ENCODE peak calls at places on chromosomes 16 and 17, in six cellular contexts. One of them, this sample, is unnamed.

GRCh38 chr17:50739098-50739497 is 19.7 kb downstream of the LUC7L3 start:
- ATAC-seq in A549: no peak
- ATAC-seq in GM12878: no peak
- ATAC-seq in K562: no peak
- ATAC-seq in upper lobe of left lung: no peak
- ATAC-seq in HepG2: no peak
- ATAC-seq in this sample: no peak

GRCh38 chr16:80273635-80274538 is 266.9 kb upstream of the DYNLRB2 start:
- ATAC-seq in A549: no peak
- ATAC-seq in GM12878: no peak
- ATAC-seq in K562: no peak
- ATAC-seq in upper lobe of left lung: no peak
- ATAC-seq in HepG2: no peak
- ATAC-seq in this sample: no peak

GRCh38 chr17:7263071-7263800 is 958 bp upstream of the CLDN7 start:
- ATAC-seq in A549: peak
- ATAC-seq in GM12878: peak
- ATAC-seq in K562: peak
- ATAC-seq in upper lobe of left lung: peak
- ATAC-seq in HepG2: no peak
- ATAC-seq in this sample: peak

GRCh38 chr17:64155751-64156544 is 26.0 kb upstream of the ERN1 start:
- ATAC-seq in A549: no peak
- ATAC-seq in GM12878: no peak
- ATAC-seq in K562: no peak
- ATAC-seq in upper lobe of left lung: peak
- ATAC-seq in HepG2: peak
- ATAC-seq in this sample: peak

GRCh38 chr17:76053230-76054111 is 18.8 kb downstream of the SRP68 start:
- ATAC-seq in A549: no peak
- ATAC-seq in GM12878: no peak
- ATAC-seq in K562: peak
- ATAC-seq in upper lobe of left lung: peak
- ATAC-seq in HepG2: no peak
- ATAC-seq in this sample: no peak

GRCh38 chr17:29744121-29744520 is 121.4 kb upstream of the CORO6 start:
- ATAC-seq in A549: no peak
- ATAC-seq in GM12878: no peak
- ATAC-seq in K562: no peak
- ATAC-seq in upper lobe of left lung: no peak
- ATAC-seq in HepG2: no peak
- ATAC-seq in this sample: no peak

GRCh38 chr16:11689031-11689840 is 21.0 kb downstream of the SNN start:
- ATAC-seq in A549: no peak
- ATAC-seq in GM12878: peak
- ATAC-seq in K562: no peak
- ATAC-seq in upper lobe of left lung: peak
- ATAC-seq in HepG2: no peak
- ATAC-seq in this sample: no peak

GRCh38 chr16:4556580-4556979 is 440 bp downstream of the C16orf96 start:
- ATAC-seq in A549: peak
- ATAC-seq in GM12878: no peak
- ATAC-seq in K562: no peak
- ATAC-seq in upper lobe of left lung: no peak
- ATAC-seq in HepG2: no peak
- ATAC-seq in this sample: no peak

GRCh38 chr17:77445908-77446535 is 305.3 kb downstream of the SEC14L1 start:
- ATAC-seq in A549: no peak
- ATAC-seq in GM12878: peak
- ATAC-seq in K562: peak
- ATAC-seq in upper lobe of left lung: peak
- ATAC-seq in HepG2: no peak
- ATAC-seq in this sample: no peak

GRCh38 chr17:1997587-1998425 is 27.3 kb downstream of the RTN4RL1 start:
- ATAC-seq in A549: peak
- ATAC-seq in GM12878: no peak
- ATAC-seq in K562: no peak
- ATAC-seq in upper lobe of left lung: peak
- ATAC-seq in HepG2: peak
- ATAC-seq in this sample: no peak

GRCh38 chr17:55845385-55845784 is 94.5 kb downstream of the PCTP start:
- ATAC-seq in A549: peak
- ATAC-seq in GM12878: no peak
- ATAC-seq in K562: no peak
- ATAC-seq in upper lobe of left lung: peak
- ATAC-seq in HepG2: peak
- ATAC-seq in this sample: peak

GRCh38 chr16:7513429-7513828 is 180.8 kb downstream of the RBFOX1 start:
- ATAC-seq in A549: no peak
- ATAC-seq in GM12878: no peak
- ATAC-seq in K562: peak
- ATAC-seq in upper lobe of left lung: no peak
- ATAC-seq in HepG2: peak
- ATAC-seq in this sample: no peak

GRCh38 chr17:13212861-13213260 is 195.0 kb upstream of the ELAC2 start:
- ATAC-seq in A549: no peak
- ATAC-seq in GM12878: no peak
- ATAC-seq in K562: no peak
- ATAC-seq in upper lobe of left lung: no peak
- ATAC-seq in HepG2: no peak
- ATAC-seq in this sample: no peak

GRCh38 chr17:70636517-70637133 is 467.3 kb downstream of the KCNJ2 start:
- ATAC-seq in A549: peak
- ATAC-seq in GM12878: peak
- ATAC-seq in K562: no peak
- ATAC-seq in upper lobe of left lung: peak
- ATAC-seq in HepG2: no peak
- ATAC-seq in this sample: no peak

GRCh38 chr17:41521574-41522261 is 3.0 kb upstream of the KRT15 start:
- ATAC-seq in A549: peak
- ATAC-seq in GM12878: no peak
- ATAC-seq in K562: peak
- ATAC-seq in upper lobe of left lung: peak
- ATAC-seq in HepG2: peak
- ATAC-seq in this sample: no peak

GRCh38 chr16:12323007-12323699 is 346.6 kb downstream of the SNX29 start:
- ATAC-seq in A549: no peak
- ATAC-seq in GM12878: peak
- ATAC-seq in K562: no peak
- ATAC-seq in upper lobe of left lung: no peak
- ATAC-seq in HepG2: no peak
- ATAC-seq in this sample: no peak

GRCh38 chr16:84356591-84357116 is 11.7 kb upstream of the ATP2C2 start:
- ATAC-seq in A549: peak
- ATAC-seq in GM12878: no peak
- ATAC-seq in K562: no peak
- ATAC-seq in upper lobe of left lung: peak
- ATAC-seq in HepG2: peak
- ATAC-seq in this sample: no peak

GRCh38 chr16:35405547-35405946 is 1946.1 kb downstream of the TP53TG3F start:
- ATAC-seq in A549: no peak
- ATAC-seq in GM12878: no peak
- ATAC-seq in K562: no peak
- ATAC-seq in upper lobe of left lung: no peak
- ATAC-seq in HepG2: no peak
- ATAC-seq in this sample: no peak
- TF ChIP-seq EP300 in A549: no peak
- TF ChIP-seq EP300 in GM12878: no peak
- TF ChIP-seq EP300 in K562: no peak
- TF ChIP-seq EP300 in upper lobe of left lung: no peak
- TF ChIP-seq EP300 in HepG2: no peak
- TF ChIP-seq EP300 in this sample: no peak

GRCh38 chr16:24747425-24747824 is 18.0 kb downstream of the TNRC6A start:
- ATAC-seq in A549: no peak
- ATAC-seq in GM12878: no peak
- ATAC-seq in K562: peak
- ATAC-seq in upper lobe of left lung: no peak
- ATAC-seq in HepG2: no peak
- ATAC-seq in this sample: no peak
- TF ChIP-seq EP300 in A549: no peak
- TF ChIP-seq EP300 in GM12878: no peak
- TF ChIP-seq EP300 in K562: no peak
- TF ChIP-seq EP300 in upper lobe of left lung: no peak
- TF ChIP-seq EP300 in HepG2: no peak
- TF ChIP-seq EP300 in this sample: no peak

GRCh38 chr17:47970725-47971511 is at the start of gene CDK5RAP3:
- ATAC-seq in A549: peak
- ATAC-seq in GM12878: peak
- ATAC-seq in K562: peak
- ATAC-seq in upper lobe of left lung: peak
- ATAC-seq in HepG2: peak
- ATAC-seq in this sample: peak
- TF ChIP-seq EP300 in A549: no peak
- TF ChIP-seq EP300 in GM12878: no peak
- TF ChIP-seq EP300 in K562: no peak
- TF ChIP-seq EP300 in upper lobe of left lung: no peak
- TF ChIP-seq EP300 in HepG2: peak
- TF ChIP-seq EP300 in this sample: no peak

DNA sequence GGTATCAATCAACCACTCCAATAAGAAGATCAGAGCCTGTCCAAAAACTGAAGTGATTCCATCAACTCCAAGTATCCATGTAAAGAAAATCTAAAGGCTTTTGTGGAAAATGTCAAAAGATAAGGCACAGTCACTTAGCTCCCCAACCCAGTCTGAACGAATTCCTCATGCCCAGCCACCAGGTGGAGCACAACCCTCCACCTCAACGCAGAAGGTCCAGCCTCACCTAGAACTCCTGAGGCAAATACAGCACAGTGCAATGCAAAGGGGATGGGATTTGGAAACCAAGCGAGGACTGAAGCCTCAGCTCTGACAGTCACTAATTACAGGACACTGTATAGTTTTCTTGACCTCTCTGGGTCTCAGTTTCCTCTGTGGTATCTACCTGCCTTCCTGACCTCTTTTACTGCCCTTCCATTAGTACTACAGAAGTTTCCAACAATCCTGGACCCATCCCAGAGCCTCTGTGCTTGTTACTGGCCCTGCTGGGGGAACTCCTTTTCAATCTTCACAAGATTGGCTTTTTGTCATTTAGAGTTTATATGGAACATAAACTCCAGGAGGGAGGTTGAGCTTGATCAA is 2.0 kb downstream of the NCBP3 start:
- ATAC-seq in A549: peak
- ATAC-seq in GM12878: peak
- ATAC-seq in K562: peak
- ATAC-seq in upper lobe of left lung: no peak
- ATAC-seq in HepG2: peak
- ATAC-seq in this sample: no peak
- TF ChIP-seq EP300 in A549: no peak
- TF ChIP-seq EP300 in GM12878: no peak
- TF ChIP-seq EP300 in K562: no peak
- TF ChIP-seq EP300 in upper lobe of left lung: no peak
- TF ChIP-seq EP300 in HepG2: no peak
- TF ChIP-seq EP300 in this sample: no peak

DNA sequence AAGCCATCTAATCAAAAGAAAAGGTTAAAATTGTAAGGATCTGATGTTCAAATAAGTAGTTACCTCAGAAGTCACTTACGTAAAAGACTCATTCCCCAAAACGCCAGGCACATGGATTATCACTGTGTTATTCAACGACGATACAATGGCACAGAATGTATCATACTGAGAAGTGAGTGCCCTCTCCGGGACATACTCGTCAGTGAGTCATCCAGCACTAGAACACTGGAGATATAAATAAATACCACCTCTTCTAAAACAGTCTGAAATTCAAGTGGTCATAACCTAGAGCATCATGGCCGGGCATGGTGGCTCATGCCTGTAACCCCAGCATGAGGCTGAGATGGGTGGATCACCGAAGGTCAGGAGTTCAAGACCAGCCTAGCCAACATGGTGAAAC is 24.9 kb downstream of the USP31 start:
- ATAC-seq in A549: peak
- ATAC-seq in GM12878: no peak
- ATAC-seq in K562: no peak
- ATAC-seq in upper lobe of left lung: peak
- ATAC-seq in HepG2: no peak
- ATAC-seq in this sample: peak
- TF ChIP-seq EP300 in A549: no peak
- TF ChIP-seq EP300 in GM12878: no peak
- TF ChIP-seq EP300 in K562: no peak
- TF ChIP-seq EP300 in upper lobe of left lung: no peak
- TF ChIP-seq EP300 in HepG2: no peak
- TF ChIP-seq EP300 in this sample: peak

GRCh38 chr17:74760404-74761105 is 12.1 kb downstream of the NHERF1 start:
- ATAC-seq in A549: no peak
- ATAC-seq in GM12878: no peak
- ATAC-seq in K562: peak
- ATAC-seq in upper lobe of left lung: no peak
- ATAC-seq in HepG2: peak
- ATAC-seq in this sample: no peak
- TF ChIP-seq EP300 in A549: no peak
- TF ChIP-seq EP300 in GM12878: no peak
- TF ChIP-seq EP300 in K562: no peak
- TF ChIP-seq EP300 in upper lobe of left lung: no peak
- TF ChIP-seq EP300 in HepG2: no peak
- TF ChIP-seq EP300 in this sample: no peak

GRCh38 chr17:28395968-28396367 is 10.0 kb downstream of the SLC46A1 start:
- ATAC-seq in A549: no peak
- ATAC-seq in GM12878: no peak
- ATAC-seq in K562: no peak
- ATAC-seq in upper lobe of left lung: no peak
- ATAC-seq in HepG2: no peak
- ATAC-seq in this sample: no peak

GRCh38 chr17:28397687-28398279 is 8.2 kb downstream of the SLC46A1 start:
- ATAC-seq in A549: peak
- ATAC-seq in GM12878: no peak
- ATAC-seq in K562: peak
- ATAC-seq in upper lobe of left lung: no peak
- ATAC-seq in HepG2: peak
- ATAC-seq in this sample: no peak

GRCh38 chr17:28395426-28395825 is 10.6 kb downstream of the SLC46A1 start:
- ATAC-seq in A549: no peak
- ATAC-seq in GM12878: no peak
- ATAC-seq in K562: no peak
- ATAC-seq in upper lobe of left lung: no peak
- ATAC-seq in HepG2: no peak
- ATAC-seq in this sample: no peak

GRCh38 chr17:28397275-28397674 is 8.7 kb downstream of the SLC46A1 start:
- ATAC-seq in A549: no peak
- ATAC-seq in GM12878: no peak
- ATAC-seq in K562: no peak
- ATAC-seq in upper lobe of left lung: no peak
- ATAC-seq in HepG2: no peak
- ATAC-seq in this sample: no peak

GRCh38 chr17:28396635-28397239 is 9.3 kb downstream of the SLC46A1 start:
- ATAC-seq in A549: no peak
- ATAC-seq in GM12878: no peak
- ATAC-seq in K562: peak
- ATAC-seq in upper lobe of left lung: no peak
- ATAC-seq in HepG2: peak
- ATAC-seq in this sample: no peak
- TF ChIP-seq EP300 in A549: no peak
- TF ChIP-seq EP300 in GM12878: no peak
- TF ChIP-seq EP300 in K562: no peak
- TF ChIP-seq EP300 in upper lobe of left lung: no peak
- TF ChIP-seq EP300 in HepG2: no peak
- TF ChIP-seq EP300 in this sample: no peak